ENCODE peak calls at places on chromosome 15, in four cellular contexts. F is aorta, J is cardiac muscle cell, T is hepatocyte. W is an unnamed sample.
A peak's percentile ranks its signal among the peaks of the same experiment; 100 is the strongest.

GRCh38 chr15:79682285-79682684 is 214.5 kb downstream of the MTHFS start:
- DNase-seq in F (peak; percentile 80), J (no peak), T (peak; percentile 18), W (no peak)

GRCh38 chr15:60299452-60300047 is 98.2 kb downstream of the ANXA2 start:
- DNase-seq in F (no peak), J (no peak), T (peak; percentile 5), W (peak; percentile 8)

GRCh38 chr15:88985547-88986393 is 72.6 kb upstream of the MFGE8 start:
- DNase-seq in F (no peak), J (no peak), T (peak; percentile 27), W (no peak)

GRCh38 chr15:96338772-96339661 is 8.5 kb downstream of the NR2F2 start:
- DNase-seq in F (no peak), J (no peak), T (no peak), W (no peak)

GRCh38 chr15:100348578-100348977 is 6.8 kb upstream of the ADAMTS17 start:
- DNase-seq in F (no peak), J (no peak), T (no peak), W (no peak)

GRCh38 chr15:89654311-89654761 is 931 bp downstream of the KIF7 start:
- DNase-seq in F (peak; percentile 73), J (no peak), T (no peak), W (no peak)

GRCh38 chr15:28984421-28985375 is 98.9 kb downstream of the APBA2 start:
- DNase-seq in F (no peak), J (peak; percentile 71), T (peak; percentile 48), W (no peak)

GRCh38 chr15:38671675-38672141 is 107.1 kb upstream of the RASGRP1 start:
- DNase-seq in F (no peak), J (no peak), T (no peak), W (no peak)

GRCh38 chr15:27028836-27029482 is 58.0 kb downstream of the GABRG3 start:
- DNase-seq in F (no peak), J (no peak), T (no peak), W (no peak)

GRCh38 chr15:79811406-79812405 is 85.1 kb downstream of the MTHFS start:
- DNase-seq in F (no peak), J (peak; percentile 42), T (peak; percentile 73), W (no peak)

GRCh38 chr15:60553163-60553562 is 74.2 kb upstream of the ICE2 start:
- DNase-seq in F (no peak), J (no peak), T (no peak), W (no peak)

GRCh38 chr15:89761009-89761831 is 10.2 kb upstream of the MESP1 start:
- DNase-seq in F (no peak), J (no peak), T (no peak), W (no peak)

GRCh38 chr15:69451951-69452701 is 492 bp upstream of the RPLP1 start:
- DNase-seq in F (peak; percentile 81), J (no peak), T (peak; percentile 15), W (no peak)

GRCh38 chr15:27527490-27528067 is 556.6 kb downstream of the GABRG3 start:
- DNase-seq in F (no peak), J (no peak), T (no peak), W (no peak)

GRCh38 chr15:51334011-51334426 is 4.4 kb downstream of the CYP19A1 start:
- DNase-seq in F (no peak), J (peak; percentile 42), T (no peak), W (no peak)

GRCh38 chr15:51046016-51046415 is 48.7 kb downstream of the TNFAIP8L3 start:
- DNase-seq in F (no peak), J (no peak), T (no peak), W (no peak)

GRCh38 chr15:38563723-38564519 is 693 bp downstream of the RASGRP1 start:
- DNase-seq in F (peak; percentile 88), J (peak; percentile 77), T (peak; percentile 83), W (peak; percentile 8)

GRCh38 chr15:85852969-85853368 is 58.2 kb upstream of the KLHL25 start:
- DNase-seq in F (no peak), J (no peak), T (no peak), W (no peak)

GRCh38 chr15:100972975-100973350 is 53.8 kb downstream of the LRRK1 start:
- DNase-seq in F (no peak), J (no peak), T (no peak), W (no peak)

GRCh38 chr15:80194186-80194585 is 41.4 kb downstream of the FAH start:
- DNase-seq in F (no peak), J (no peak), T (no peak), W (no peak)

GRCh38 chr15:28994142-28994829 is 108.5 kb downstream of the APBA2 start:
- DNase-seq in F (no peak), J (no peak), T (no peak), W (no peak)

GRCh38 chr15:67049351-67050044 is 15.9 kb upstream of the SMAD3 start:
- DNase-seq in F (no peak), J (no peak), T (peak; percentile 76), W (no peak)

GRCh38 chr15:29129903-29130302 is 139.7 kb downstream of the NSMCE3 start:
- DNase-seq in F (peak; percentile 51), J (no peak), T (no peak), W (no peak)

GRCh38 chr15:90895571-90896117 is 7.5 kb upstream of the MAN2A2 start:
- DNase-seq in F (no peak), J (no peak), T (no peak), W (no peak)

GRCh38 chr15:87634361-87634760 is 622.2 kb downstream of the NTRK3 start:
- DNase-seq in F (no peak), J (no peak), T (no peak), W (no peak)

GRCh38 chr15:85920926-85921325 is 126.2 kb upstream of the KLHL25 start:
- DNase-seq in F (no peak), J (peak; percentile 13), T (no peak), W (no peak)

GRCh38 chr15:33489335-33489734 is 178.6 kb downstream of the RYR3 start:
- DNase-seq in F (no peak), J (no peak), T (no peak), W (no peak)

GRCh38 chr15:43318990-43319771 is 11.2 kb downstream of the LCMT2 start:
- DNase-seq in F (no peak), J (no peak), T (no peak), W (no peak)

GRCh38 chr15:83063555-83063954 is 3.5 kb downstream of the BTBD1 start:
- DNase-seq in F (no peak), J (no peak), T (no peak), W (no peak)

GRCh38 chr15:43268111-43269105 is 1.7 kb upstream of the TGM5 start:
- DNase-seq in F (no peak), J (peak; percentile 66), T (no peak), W (no peak)

DNA sequence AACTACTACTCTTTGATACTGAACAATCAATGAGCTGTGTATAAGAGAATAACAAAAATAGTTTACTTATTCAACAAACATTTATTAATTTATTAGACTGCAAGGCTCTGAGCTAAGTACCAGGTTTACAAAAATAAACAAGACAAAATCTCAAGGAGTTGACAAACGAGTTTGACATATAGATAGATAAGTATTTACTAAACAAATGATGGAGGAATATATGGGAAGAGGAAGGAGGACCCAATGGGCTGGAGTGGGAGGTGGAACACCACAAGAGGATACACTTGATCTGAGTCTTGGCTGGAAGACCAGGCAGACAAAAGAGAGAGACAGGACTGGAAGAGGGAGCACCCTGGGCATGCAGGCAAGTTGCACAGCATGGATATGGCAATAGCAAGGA is 47.5 kb upstream of the FSIP1 start:
- DNase-seq in F (no peak), J (no peak), T (no peak), W (no peak)
- H3K27ac ChIP-seq in F (no peak overlapping the region), J (no peak overlapping the region), T (no peak overlapping the region), W (no peak overlapping the region)

DNA sequence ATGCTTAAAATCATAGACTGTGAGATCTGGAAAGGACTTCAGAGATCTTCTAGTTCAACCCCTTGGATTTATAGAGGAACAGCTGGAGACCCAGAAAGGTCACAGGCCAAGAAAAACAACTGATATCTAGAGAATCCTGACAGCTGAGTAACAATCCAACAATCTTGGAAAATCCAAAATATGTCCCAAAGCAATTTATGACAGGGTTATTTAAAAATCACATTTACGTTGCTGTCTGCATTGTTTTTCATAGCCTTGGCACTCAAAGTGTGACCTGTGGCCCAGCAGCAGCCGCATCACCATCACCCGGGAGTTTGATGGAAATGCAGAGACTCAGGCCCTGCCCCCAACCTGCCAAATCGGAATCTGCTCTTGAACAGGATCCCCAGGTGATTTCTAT is 78.8 kb downstream of the FBN1 start:
- DNase-seq in F (no peak), J (no peak), T (no peak), W (no peak)
- H3K27ac ChIP-seq in F (peak overlapping the region; percentile 19), J (no peak overlapping the region), T (peak overlapping the region; percentile 71), W (no peak overlapping the region)

DNA sequence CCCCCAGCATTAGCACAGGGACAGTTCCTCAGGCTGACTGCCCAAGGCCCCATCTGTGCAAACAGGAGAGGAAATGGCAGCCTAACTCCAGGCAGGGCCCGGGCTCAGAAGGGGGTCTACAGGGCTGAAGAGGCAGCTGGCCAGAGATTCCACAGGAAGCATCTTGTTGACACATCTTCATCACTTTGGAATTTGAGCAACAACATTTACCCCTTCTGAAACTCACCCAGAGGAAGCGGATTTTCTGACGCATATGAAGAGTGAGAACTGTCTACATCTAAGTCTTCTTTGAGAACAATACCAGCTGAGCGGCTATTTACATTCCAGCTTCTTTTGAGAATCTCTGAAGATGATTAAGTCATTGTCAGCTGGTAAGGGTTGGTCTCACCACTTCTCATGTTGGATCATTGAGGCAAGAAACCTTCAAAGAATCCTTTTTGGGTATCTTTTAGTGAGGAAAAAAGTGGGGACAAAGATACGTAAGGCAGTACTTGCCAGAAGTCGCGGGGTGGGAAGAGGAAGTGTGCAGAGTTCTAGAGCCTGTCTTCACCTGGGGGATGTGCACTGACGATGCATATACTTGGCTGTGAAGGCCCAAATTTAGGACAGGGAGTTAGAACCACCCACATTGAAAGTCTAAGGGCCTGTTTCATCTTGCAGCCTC is 25.4 kb upstream of the SRP14 start:
- DNase-seq in F (no peak), J (no peak), T (no peak), W (no peak)
- H3K27ac ChIP-seq in F (no peak overlapping the region), J (no peak overlapping the region), T (no peak overlapping the region), W (no peak overlapping the region)

GRCh38 chr15:52379395-52380111 is 83.9 kb upstream of the MYO5C start:
- DNase-seq in F (no peak), J (no peak), T (no peak), W (no peak)

GRCh38 chr15:52382647-52383046 is 87.0 kb upstream of the MYO5C start:
- DNase-seq in F (no peak), J (no peak), T (no peak), W (no peak)

GRCh38 chr15:52383100-52383588 is 87.5 kb upstream of the MYO5C start:
- DNase-seq in F (no peak), J (no peak), T (no peak), W (no peak)

DNA sequence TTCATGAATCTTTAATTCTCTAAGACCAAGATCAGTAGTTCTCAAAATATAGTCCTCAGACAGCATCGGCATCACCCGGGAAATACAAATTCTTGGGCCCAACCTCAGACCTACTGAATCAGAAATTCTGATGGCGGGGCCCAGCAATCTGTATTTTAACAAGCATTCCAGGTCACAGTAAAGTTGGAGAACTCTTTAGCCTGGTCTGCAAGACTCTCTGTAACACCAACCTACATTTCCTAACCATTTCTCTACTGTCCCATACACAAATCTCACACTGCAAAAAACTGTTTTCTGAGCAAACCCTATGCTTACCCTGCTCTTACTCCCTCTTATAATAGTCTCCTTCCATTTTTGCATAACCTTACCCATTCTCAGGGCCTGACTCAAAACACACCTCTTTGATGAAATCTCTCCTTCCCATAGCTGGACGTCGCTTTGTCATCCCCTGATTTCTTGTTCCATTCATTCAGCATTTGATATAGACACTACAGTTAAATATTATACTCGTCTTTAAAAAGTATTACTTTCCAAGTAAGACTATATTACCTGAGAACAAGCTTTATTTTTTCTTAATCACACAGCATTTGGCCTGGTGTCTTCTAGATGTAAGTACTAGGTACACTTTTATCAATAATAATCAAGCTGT is 83.3 kb upstream of the MYO5C start:
- DNase-seq in F (no peak), J (no peak), T (no peak), W (no peak)
- H3K27ac ChIP-seq in F (no peak overlapping the region), J (no peak overlapping the region), T (no peak overlapping the region), W (no peak overlapping the region)

GRCh38 chr15:71198846-71199245 is 83.6 kb downstream of the THSD4 start:
- DNase-seq in F (no peak), J (peak; percentile 21), T (no peak), W (no peak)
- H3K27ac ChIP-seq in F (no peak overlapping the region), J (peak overlapping the region; percentile 20), T (no peak overlapping the region), W (no peak overlapping the region)